ENCODE peak calls at places on chromosomes 13 and 19, in eight cellular contexts. G is transverse colon, E is SK-N-SH, F is sigmoid colon, C is K562, K is suprapubic skin, Z is H1, D is esophagus muscularis mucosa. H is an unnamed sample. For H3K36me3, the result is how much of the 10 kb centered on the place peaks cover.

GRCh38 chr19:32258167-32258566 is 87.2 kb upstream of the ZNF507 start:
- DNase-seq in C (no peak), Z (no peak), F (no peak), D (peak), K (no peak), E (no peak), G (no peak), H (no peak)

GRCh38 chr13:33015791-33016323 is 366 bp upstream of the KL start:
- DNase-seq in C (no peak), Z (no peak), G (peak), E (no peak), D (no peak), K (peak), F (no peak), H (peak)

GRCh38 chr13:30429721-30430694 is 7.7 kb downstream of the UBE2L5 start:
- DNase-seq in E (no peak), F (no peak), Z (no peak), K (no peak), D (no peak), G (no peak), C (peak), H (no peak)

GRCh38 chr19:42279148-42279901 is 10.3 kb downstream of the CIC start:
- DNase-seq in Z (no peak), F (peak), K (peak), E (no peak), G (no peak), C (peak), D (no peak), H (no peak)

GRCh38 chr19:13597625-13598024 is 91.3 kb upstream of the CACNA1A start:
- DNase-seq in E (peak), F (peak), Z (no peak), D (no peak), C (peak), G (peak), K (no peak), H (peak)

GRCh38 chr13:113005076-113005865 is 36.3 kb downstream of the MCF2L start:
- DNase-seq in F (no peak), E (no peak), C (no peak), D (no peak), Z (no peak), G (no peak), K (no peak), H (no peak)

GRCh38 chr19:5963855-5964254 is 14.1 kb downstream of the RANBP3 start:
- DNase-seq in D (no peak), C (no peak), G (no peak), K (no peak), F (no peak), E (no peak), Z (no peak), H (no peak)

GRCh38 chr13:33016414-33017409 is at the start of gene KL:
- DNase-seq in C (no peak), G (peak), D (no peak), K (peak), F (peak), Z (no peak), E (peak), H (peak)

GRCh38 chr13:49220035-49220855 is at the start of gene MLNR:
- DNase-seq in Z (no peak), E (peak), K (no peak), C (peak), G (no peak), F (no peak), D (no peak), H (no peak)

GRCh38 chr19:17847538-17848366 is at the start of gene JAK3:
- DNase-seq in E (peak), G (peak), D (no peak), Z (peak), F (no peak), K (no peak), C (peak), H (peak)
- TF ChIP-seq POLR2AphosphoS5 in E (no peak), G (no peak), D (no peak), Z (peak), F (peak), K (no peak), C (no peak), H (no peak)

GRCh38 chr19:40234429-40235237 is 8.1 kb upstream of the CCNP start:
- DNase-seq in C (no peak), G (no peak), D (no peak), F (no peak), E (no peak), K (no peak), Z (no peak), H (no peak)

GRCh38 chr19:40235238-40236025 is 8.9 kb upstream of the CCNP start:
- DNase-seq in E (no peak), F (no peak), G (no peak), Z (no peak), C (no peak), D (no peak), K (no peak), H (no peak)

GRCh38 chr19:40236366-40236765 is 9.9 kb upstream of the CCNP start:
- DNase-seq in K (no peak), E (no peak), G (no peak), C (no peak), F (no peak), Z (no peak), D (no peak), H (no peak)

GRCh38 chr19:40237791-40238190 is 11.3 kb upstream of the CCNP start:
- DNase-seq in F (no peak), E (no peak), C (no peak), G (no peak), K (no peak), Z (no peak), D (no peak), H (no peak)

DNA sequence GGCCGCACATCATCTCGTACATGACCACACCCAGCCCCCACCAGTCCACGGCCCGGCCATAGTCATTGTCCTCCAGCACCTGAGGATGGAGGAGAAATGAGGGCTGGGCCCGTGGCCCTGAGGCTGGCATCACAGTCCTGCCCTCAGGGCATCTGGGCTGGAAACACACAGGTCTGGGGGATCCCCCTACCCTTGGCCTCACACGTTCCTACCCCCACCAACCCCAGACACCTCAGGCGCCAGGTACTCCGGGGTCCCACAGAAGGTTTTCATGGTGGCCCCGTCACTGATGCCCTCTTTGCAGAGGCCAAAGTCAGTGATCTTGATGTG is 9.5 kb upstream of the CCNP start:
- DNase-seq in G (no peak), F (no peak), D (no peak), K (no peak), C (no peak), E (no peak), Z (no peak), H (no peak)
- H3K36me3 ChIP-seq in G (half or more), F (half or more), D (half or more), K (half or more), C (half or more), E (under half), Z (under half), H (half or more)

GRCh38 chr13:78762825-78763224 is 103.9 kb upstream of the OBI1 start:
- DNase-seq in K (no peak), F (no peak), D (no peak), G (no peak), C (no peak), E (no peak), Z (no peak), H (no peak)
- TF ChIP-seq EP300 in K (no peak), F (no peak), D (no peak), G (no peak), C (no peak), E (no peak), Z (no peak), H (no peak)

GRCh38 chr19:1624458-1624857 is 19.2 kb upstream of the UQCR11 start:
- DNase-seq in E (peak), K (no peak), C (peak), F (peak), D (no peak), Z (peak), G (peak), H (peak)
- TF ChIP-seq POLR2AphosphoS5 in E (no peak), K (no peak), C (peak), F (no peak), D (no peak), Z (no peak), G (no peak), H (no peak)

GRCh38 chr19:54201172-54201701 is 579 bp downstream of the RPS9 start:
- DNase-seq in K (no peak), Z (no peak), G (no peak), E (no peak), C (no peak), D (no peak), F (no peak), H (no peak)
- H3K36me3 ChIP-seq in K (under half), Z (half or more), G (under half), E (half or more), C (half or more), D (under half), F (under half), H (under half)

GRCh38 chr13:51549593-51549992 is 34.7 kb upstream of the WDFY2 start:
- DNase-seq in G (no peak), E (no peak), F (no peak), Z (no peak), C (no peak), K (no peak), D (no peak), H (no peak)

GRCh38 chr13:51551446-51551845 is 32.8 kb upstream of the WDFY2 start:
- DNase-seq in E (no peak), G (no peak), F (no peak), C (no peak), K (no peak), D (no peak), Z (no peak), H (no peak)

GRCh38 chr13:51549050-51549449 is 35.2 kb upstream of the WDFY2 start:
- DNase-seq in Z (no peak), F (no peak), E (no peak), C (peak), G (no peak), K (no peak), D (no peak), H (no peak)

GRCh38 chr13:51550151-51550550 is 34.1 kb upstream of the WDFY2 start:
- DNase-seq in D (no peak), F (no peak), Z (no peak), C (no peak), K (no peak), G (no peak), E (no peak), H (no peak)

DNA sequence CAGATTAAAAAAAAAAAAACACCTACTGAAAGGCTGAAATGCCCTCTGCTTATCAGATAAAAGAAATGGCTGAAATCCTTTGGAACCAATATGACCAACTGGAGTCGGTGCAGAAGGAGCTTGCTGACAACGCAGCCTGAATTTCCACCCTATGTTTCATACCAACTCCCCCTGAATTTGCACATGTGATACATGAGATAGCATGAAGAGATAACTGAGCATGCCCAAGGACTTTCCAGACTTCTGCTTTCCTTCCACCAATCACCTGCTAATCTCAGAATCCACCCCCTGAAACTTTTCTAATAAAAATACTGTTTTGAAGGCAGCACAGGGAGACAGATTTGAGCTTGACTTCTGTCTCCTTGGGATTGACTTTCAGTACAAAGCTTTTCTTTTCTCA is 32.2 kb upstream of the WDFY2 start:
- DNase-seq in G (no peak), F (no peak), Z (no peak), K (no peak), D (no peak), C (peak), E (no peak), H (no peak)
- TF ChIP-seq EP300 in G (no peak), F (no peak), Z (no peak), K (no peak), D (no peak), C (peak), E (no peak), H (no peak)

GRCh38 chr19:17184381-17184841 is 30.7 kb upstream of the USE1 start:
- DNase-seq in K (no peak), Z (no peak), F (no peak), G (peak), E (no peak), D (no peak), C (no peak), H (no peak)
- TF ChIP-seq POLR2AphosphoS5 in K (no peak), Z (no peak), F (no peak), G (no peak), E (no peak), D (no peak), C (no peak), H (no peak)